ENCODE peak calls at places on chromosomes 16 and 17, in five cellular contexts. One of them, this sample, is unnamed.

GRCh38 chr17:37213927-37214326 is 161.9 kb upstream of the C17orf78 start:
- DNase-seq in IMR-90: no peak
- DNase-seq in H9: no peak
- DNase-seq in mesenchymal stem cell: no peak
- DNase-seq in neuronal stem cell: no peak
- DNase-seq in this sample: no peak

GRCh38 chr16:69840975-69841374 is 78.8 kb downstream of the WWP2 start:
- DNase-seq in mesenchymal stem cell: no peak
- DNase-seq in neuronal stem cell: no peak
- DNase-seq in H9: no peak
- DNase-seq in IMR-90: no peak
- DNase-seq in this sample: no peak

GRCh38 chr17:3835410-3836229 is 10.4 kb downstream of the NCBP3 start:
- DNase-seq in mesenchymal stem cell: no peak
- DNase-seq in neuronal stem cell: no peak
- DNase-seq in H9: no peak
- DNase-seq in IMR-90: no peak
- DNase-seq in this sample: no peak

GRCh38 chr17:76935331-76935730 is 67.1 kb downstream of the MGAT5B start:
- DNase-seq in neuronal stem cell: no peak
- DNase-seq in H9: no peak
- DNase-seq in mesenchymal stem cell: peak; percentile 51
- DNase-seq in IMR-90: peak; percentile 60
- DNase-seq in this sample: no peak

GRCh38 chr17:2172447-2172938 is 117.6 kb downstream of the HIC1 start:
- DNase-seq in H9: no peak
- DNase-seq in IMR-90: peak; percentile 92
- DNase-seq in mesenchymal stem cell: no peak
- DNase-seq in neuronal stem cell: no peak
- DNase-seq in this sample: no peak

GRCh38 chr17:4956493-4957061 is 5.7 kb downstream of the ENO3 start:
- DNase-seq in H9: peak; percentile 86
- DNase-seq in mesenchymal stem cell: no peak
- DNase-seq in IMR-90: no peak
- DNase-seq in neuronal stem cell: no peak
- DNase-seq in this sample: no peak

GRCh38 chr17:39653316-39653661 is 11.9 kb upstream of the TCAP start:
- DNase-seq in neuronal stem cell: no peak
- DNase-seq in mesenchymal stem cell: no peak
- DNase-seq in H9: no peak
- DNase-seq in IMR-90: no peak
- DNase-seq in this sample: no peak

GRCh38 chr17:6752068-6752909 is 3.6 kb upstream of the XAF1 start:
- DNase-seq in IMR-90: peak; percentile 99
- DNase-seq in mesenchymal stem cell: peak; percentile 100
- DNase-seq in H9: no peak
- DNase-seq in neuronal stem cell: no peak
- DNase-seq in this sample: no peak

GRCh38 chr16:55046513-55046912 is 115.8 kb downstream of the IRX5 start:
- DNase-seq in IMR-90: no peak
- DNase-seq in neuronal stem cell: no peak
- DNase-seq in H9: no peak
- DNase-seq in mesenchymal stem cell: no peak
- DNase-seq in this sample: no peak

GRCh38 chr16:69725480-69726312 is 664 bp downstream of the NQO1 start:
- DNase-seq in H9: peak; percentile 33
- DNase-seq in neuronal stem cell: no peak
- DNase-seq in mesenchymal stem cell: no peak
- DNase-seq in IMR-90: no peak
- DNase-seq in this sample: no peak

GRCh38 chr17:44602970-44603369 is 45.7 kb downstream of the FZD2 start:
- DNase-seq in IMR-90: no peak
- DNase-seq in neuronal stem cell: no peak
- DNase-seq in H9: no peak
- DNase-seq in mesenchymal stem cell: no peak
- DNase-seq in this sample: no peak

GRCh38 chr16:84132527-84133285 is 12.3 kb downstream of the HSDL1 start:
- DNase-seq in neuronal stem cell: no peak
- DNase-seq in H9: no peak
- DNase-seq in mesenchymal stem cell: no peak
- DNase-seq in IMR-90: peak; percentile 21
- DNase-seq in this sample: no peak

GRCh38 chr17:39461911-39462641 is 790 bp downstream of the CDK12 start:
- DNase-seq in H9: peak; percentile 41
- DNase-seq in IMR-90: peak; percentile 58
- DNase-seq in neuronal stem cell: no peak
- DNase-seq in mesenchymal stem cell: peak; percentile 85
- DNase-seq in this sample: no peak

GRCh38 chr16:88558457-88559442 is 11.5 kb upstream of the ZC3H18 start:
- DNase-seq in IMR-90: peak; percentile 43
- DNase-seq in neuronal stem cell: no peak
- DNase-seq in mesenchymal stem cell: peak; percentile 69
- DNase-seq in H9: peak; percentile 65
- DNase-seq in this sample: no peak

GRCh38 chr17:17053446-17054379 is 11.5 kb downstream of the MPRIP start:
- DNase-seq in neuronal stem cell: no peak
- DNase-seq in mesenchymal stem cell: no peak
- DNase-seq in IMR-90: no peak
- DNase-seq in H9: peak; percentile 25
- DNase-seq in this sample: no peak

GRCh38 chr17:77098884-77099545 is 41.8 kb upstream of the SEC14L1 start:
- DNase-seq in IMR-90: peak; percentile 85
- DNase-seq in neuronal stem cell: no peak
- DNase-seq in mesenchymal stem cell: peak; percentile 79
- DNase-seq in H9: no peak
- DNase-seq in this sample: no peak

GRCh38 chr16:31876955-31877828 is 3.6 kb downstream of the ZNF267 start:
- DNase-seq in mesenchymal stem cell: peak; percentile 95
- DNase-seq in neuronal stem cell: no peak
- DNase-seq in IMR-90: peak; percentile 96
- DNase-seq in H9: no peak
- DNase-seq in this sample: no peak

GRCh38 chr17:38660097-38661026 is 14.4 kb downstream of the EPOP start:
- DNase-seq in H9: no peak
- DNase-seq in neuronal stem cell: no peak
- DNase-seq in IMR-90: no peak
- DNase-seq in mesenchymal stem cell: peak; percentile 27
- DNase-seq in this sample: no peak

GRCh38 chr17:50919321-50920040 is 53.3 kb upstream of the TOB1 start:
- DNase-seq in H9: peak; percentile 93
- DNase-seq in IMR-90: peak; percentile 82
- DNase-seq in mesenchymal stem cell: peak; percentile 94
- DNase-seq in neuronal stem cell: peak; percentile 69
- DNase-seq in this sample: peak; percentile 82

GRCh38 chr16:51592013-51592501 is 441.0 kb upstream of the SALL1 start:
- DNase-seq in IMR-90: no peak
- DNase-seq in mesenchymal stem cell: no peak
- DNase-seq in H9: no peak
- DNase-seq in neuronal stem cell: no peak
- DNase-seq in this sample: no peak

GRCh38 chr16:31265329-31266245 is 5.8 kb downstream of the ITGAM start:
- DNase-seq in neuronal stem cell: no peak
- DNase-seq in IMR-90: peak; percentile 60
- DNase-seq in H9: peak; percentile 60
- DNase-seq in mesenchymal stem cell: no peak
- DNase-seq in this sample: peak; percentile 60

GRCh38 chr17:82684207-82684903 is 14.1 kb downstream of the RAB40B start:
- DNase-seq in H9: no peak
- DNase-seq in neuronal stem cell: no peak
- DNase-seq in mesenchymal stem cell: no peak
- DNase-seq in IMR-90: no peak
- DNase-seq in this sample: no peak

GRCh38 chr16:55643161-55643970 is 12.4 kb upstream of the SLC6A2 start:
- DNase-seq in H9: peak; percentile 32
- DNase-seq in mesenchymal stem cell: peak; percentile 10
- DNase-seq in IMR-90: peak; percentile 12
- DNase-seq in neuronal stem cell: no peak
- DNase-seq in this sample: no peak

GRCh38 chr16:2339521-2340484 is 725 bp downstream of the ABCA3 start:
- DNase-seq in H9: peak; percentile 63
- DNase-seq in mesenchymal stem cell: peak; percentile 24
- DNase-seq in neuronal stem cell: peak; percentile 48
- DNase-seq in IMR-90: no peak
- DNase-seq in this sample: no peak

GRCh38 chr17:57892146-57892819 is 42.4 kb upstream of the MRPS23 start:
- DNase-seq in H9: peak; percentile 97
- DNase-seq in neuronal stem cell: peak; percentile 83
- DNase-seq in mesenchymal stem cell: peak; percentile 93
- DNase-seq in IMR-90: peak; percentile 84
- DNase-seq in this sample: no peak

GRCh38 chr17:61196302-61196704 is 203.3 kb upstream of the TBX2 start:
- DNase-seq in mesenchymal stem cell: peak; percentile 44
- DNase-seq in neuronal stem cell: no peak
- DNase-seq in IMR-90: peak; percentile 42
- DNase-seq in H9: no peak
- DNase-seq in this sample: no peak

GRCh38 chr17:49513044-49513395 is 17.9 kb downstream of the NGFR start:
- DNase-seq in H9: no peak
- DNase-seq in IMR-90: no peak
- DNase-seq in mesenchymal stem cell: no peak
- DNase-seq in neuronal stem cell: no peak
- DNase-seq in this sample: no peak
- H3K14ac ChIP-seq in H9: no peak overlapping the region
- H3K14ac ChIP-seq in IMR-90: no peak overlapping the region
- H3K14ac ChIP-seq in mesenchymal stem cell: no peak overlapping the region
- H3K14ac ChIP-seq in neuronal stem cell: no peak overlapping the region
- H3K14ac ChIP-seq in this sample: no peak overlapping the region

GRCh38 chr17:14068542-14069250 is 608 bp upstream of the COX10 start:
- DNase-seq in mesenchymal stem cell: no peak
- DNase-seq in neuronal stem cell: no peak
- DNase-seq in H9: no peak
- DNase-seq in IMR-90: no peak
- DNase-seq in this sample: no peak
- H3K14ac ChIP-seq in mesenchymal stem cell: no peak overlapping the region
- H3K14ac ChIP-seq in neuronal stem cell: no peak overlapping the region
- H3K14ac ChIP-seq in H9: no peak overlapping the region
- H3K14ac ChIP-seq in IMR-90: peak overlapping the region; percentile 27
- H3K14ac ChIP-seq in this sample: no peak overlapping the region

GRCh38 chr16:8962393-8963009 is 1.2 kb downstream of the USP7 start:
- DNase-seq in IMR-90: no peak
- DNase-seq in mesenchymal stem cell: peak; percentile 23
- DNase-seq in neuronal stem cell: no peak
- DNase-seq in H9: no peak
- DNase-seq in this sample: no peak
- H3K14ac ChIP-seq in IMR-90: peak overlapping the region; percentile 1
- H3K14ac ChIP-seq in mesenchymal stem cell: no peak overlapping the region
- H3K14ac ChIP-seq in neuronal stem cell: peak overlapping the region; percentile 77
- H3K14ac ChIP-seq in H9: peak overlapping the region; percentile 80
- H3K14ac ChIP-seq in this sample: peak overlapping the region; percentile 53

DNA sequence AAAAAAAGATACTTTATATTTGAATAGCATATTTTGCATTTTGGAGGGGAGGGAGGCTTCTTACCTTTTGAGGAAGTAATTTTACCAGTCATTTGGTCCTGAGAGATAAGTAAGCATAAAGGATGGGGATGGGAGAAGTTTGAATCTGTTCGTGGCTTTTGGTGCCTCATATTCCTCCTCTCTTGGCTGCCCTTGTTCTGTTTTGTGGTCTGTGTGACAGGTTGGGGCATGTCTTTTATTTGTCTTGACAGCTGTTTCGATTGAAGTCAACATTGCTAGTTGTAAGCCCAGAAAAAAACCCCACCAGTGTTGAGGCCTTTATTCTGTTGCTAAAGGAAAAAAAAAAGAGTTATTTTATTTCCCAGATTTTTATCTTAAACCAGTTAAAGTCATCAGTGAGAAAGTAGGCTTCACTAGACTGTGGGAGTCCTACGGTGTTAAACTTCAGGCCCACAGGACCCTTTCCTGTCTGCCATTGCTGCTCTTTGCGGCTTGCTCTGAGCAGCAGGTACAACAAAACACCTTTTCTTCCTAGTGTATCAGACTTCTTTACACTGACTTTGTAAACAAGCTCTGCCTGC is 11.4 kb downstream of the SLC7A6 start:
- DNase-seq in H9: no peak
- DNase-seq in IMR-90: no peak
- DNase-seq in neuronal stem cell: no peak
- DNase-seq in mesenchymal stem cell: no peak
- DNase-seq in this sample: no peak
- H3K14ac ChIP-seq in H9: no peak overlapping the region
- H3K14ac ChIP-seq in IMR-90: no peak overlapping the region
- H3K14ac ChIP-seq in neuronal stem cell: no peak overlapping the region
- H3K14ac ChIP-seq in mesenchymal stem cell: no peak overlapping the region
- H3K14ac ChIP-seq in this sample: no peak overlapping the region

DNA sequence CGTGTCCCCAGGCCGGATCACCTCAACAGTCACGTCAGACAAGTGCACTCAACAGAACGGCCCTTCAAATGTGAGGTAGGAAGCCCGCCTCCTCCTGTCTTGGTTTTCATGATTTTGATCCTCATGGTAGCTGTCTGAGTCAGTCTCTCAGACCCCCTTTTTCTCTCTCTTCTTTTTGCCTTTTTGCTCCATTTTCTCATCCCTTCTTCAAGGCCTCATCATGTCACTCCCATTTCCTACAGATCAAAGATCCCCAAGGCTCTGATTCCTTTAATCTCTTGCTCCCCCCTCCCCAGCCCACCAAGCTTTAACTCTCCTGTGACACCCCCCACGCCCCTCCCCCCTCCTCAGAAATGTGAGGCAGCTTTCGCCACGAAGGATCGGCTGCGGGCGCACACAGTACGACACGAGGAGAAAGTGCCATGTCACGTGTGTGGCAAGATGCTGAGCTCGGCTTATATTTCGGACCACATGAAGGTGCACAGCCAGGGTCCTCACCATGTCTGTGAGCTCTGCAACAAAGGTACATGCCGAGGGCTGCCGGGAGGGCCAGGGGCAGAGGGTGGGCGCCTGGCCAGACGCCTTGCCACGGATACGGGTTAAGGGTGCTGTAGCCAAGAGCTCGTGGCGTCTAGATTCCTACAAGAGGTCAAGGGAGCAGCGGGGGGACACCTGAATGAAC is 2.0 kb downstream of the MAZ start:
- DNase-seq in neuronal stem cell: no peak
- DNase-seq in IMR-90: no peak
- DNase-seq in mesenchymal stem cell: no peak
- DNase-seq in H9: no peak
- DNase-seq in this sample: no peak
- H3K14ac ChIP-seq in neuronal stem cell: no peak overlapping the region
- H3K14ac ChIP-seq in IMR-90: peak overlapping the region; percentile 90
- H3K14ac ChIP-seq in mesenchymal stem cell: no peak overlapping the region
- H3K14ac ChIP-seq in H9: no peak overlapping the region
- H3K14ac ChIP-seq in this sample: no peak overlapping the region

GRCh38 chr16:73027655-73028220 is 20.2 kb downstream of the ZFHX3 start:
- DNase-seq in mesenchymal stem cell: no peak
- DNase-seq in H9: no peak
- DNase-seq in IMR-90: no peak
- DNase-seq in neuronal stem cell: no peak
- DNase-seq in this sample: no peak
- H3K14ac ChIP-seq in mesenchymal stem cell: no peak overlapping the region
- H3K14ac ChIP-seq in H9: no peak overlapping the region
- H3K14ac ChIP-seq in IMR-90: no peak overlapping the region
- H3K14ac ChIP-seq in neuronal stem cell: no peak overlapping the region
- H3K14ac ChIP-seq in this sample: no peak overlapping the region